ENCODE peak calls at places on chromosomes 7 and 10, in ten cellular contexts. Y, I, V, S, Q, E, A, W, C and J are unnamed samples.

GRCh38 chr10:127922675-127923366 is 15.9 kb downstream of the PTPRE start:
- DNase-seq in Y (peak; percentile 39), I (no peak), V (peak; percentile 80), S (peak; percentile 4), Q (no peak), E (peak; percentile 90), A (no peak), W (no peak), C (peak; percentile 91), J (peak; percentile 87)

GRCh38 chr7:30864146-30864545 is 47.5 kb upstream of the AQP1 start:
- DNase-seq in Y (no peak), I (no peak), V (no peak), S (no peak), Q (no peak), E (no peak), A (no peak), W (no peak), C (no peak), J (no peak)

GRCh38 chr7:115864082-115864481 is 166.5 kb downstream of the TFEC start:
- DNase-seq in Y (no peak), I (no peak), V (no peak), S (no peak), Q (no peak), E (no peak), A (no peak), W (no peak), C (no peak), J (no peak)

GRCh38 chr10:100873825-100874326 is 38.9 kb upstream of the SLF2 start:
- DNase-seq in Y (no peak), I (no peak), V (no peak), S (no peak), Q (no peak), E (no peak), A (no peak), W (no peak), C (no peak), J (no peak)

GRCh38 chr10:30732671-30733070 is 103.1 kb upstream of the LYZL2 start:
- DNase-seq in Y (no peak), I (no peak), V (no peak), S (no peak), Q (no peak), E (no peak), A (no peak), W (no peak), C (no peak), J (no peak)

GRCh38 chr7:1355568-1356340 is 103.5 kb downstream of the MICALL2 start:
- DNase-seq in Y (peak; percentile 8), I (no peak), V (no peak), S (no peak), Q (peak; percentile 47), E (peak; percentile 36), A (no peak), W (no peak), C (peak; percentile 31), J (peak; percentile 61)

GRCh38 chr7:119900996-119901395 is 372.0 kb upstream of the KCND2 start:
- DNase-seq in Y (no peak), I (no peak), V (no peak), S (no peak), Q (no peak), E (no peak), A (no peak), W (no peak), C (no peak), J (peak; percentile 28)

GRCh38 chr10:76127984-76128589 is 696.7 kb downstream of the LRMDA start:
- DNase-seq in Y (no peak), I (no peak), V (no peak), S (no peak), Q (no peak), E (no peak), A (no peak), W (no peak), C (peak; percentile 74), J (no peak)

GRCh38 chr7:67018940-67019339 is 22.3 kb downstream of the TYW1 start:
- DNase-seq in Y (no peak), I (no peak), V (no peak), S (no peak), Q (no peak), E (no peak), A (no peak), W (no peak), C (no peak), J (no peak)

GRCh38 chr7:93025389-93025788 is 92.4 kb downstream of the SAMD9 start:
- DNase-seq in Y (no peak), I (no peak), V (no peak), S (no peak), Q (no peak), E (no peak), A (no peak), W (no peak), C (no peak), J (no peak)

GRCh38 chr7:2796358-2797352 is 47.5 kb downstream of the GNA12 start:
- DNase-seq in Y (peak; percentile 41), I (no peak), V (peak; percentile 83), S (no peak), Q (no peak), E (no peak), A (no peak), W (no peak), C (no peak), J (no peak)

GRCh38 chr7:108308276-108308675 is 148.0 kb downstream of the NRCAM start:
- DNase-seq in Y (no peak), I (no peak), V (no peak), S (no peak), Q (no peak), E (no peak), A (no peak), W (no peak), C (no peak), J (no peak)

GRCh38 chr7:108308913-108309312 is 147.3 kb downstream of the NRCAM start:
- DNase-seq in Y (no peak), I (no peak), V (no peak), S (no peak), Q (no peak), E (no peak), A (no peak), W (no peak), C (no peak), J (no peak)

GRCh38 chr7:108313086-108313485 is 143.2 kb downstream of the NRCAM start:
- DNase-seq in Y (no peak), I (no peak), V (no peak), S (no peak), Q (no peak), E (no peak), A (no peak), W (no peak), C (no peak), J (no peak)

GRCh38 chr7:108311446-108312168 is 144.6 kb downstream of the NRCAM start:
- DNase-seq in Y (no peak), I (no peak), V (no peak), S (no peak), Q (no peak), E (no peak), A (no peak), W (peak; percentile 36), C (no peak), J (no peak)

GRCh38 chr7:108310351-108310750 is 145.9 kb downstream of the NRCAM start:
- DNase-seq in Y (no peak), I (no peak), V (no peak), S (no peak), Q (no peak), E (no peak), A (no peak), W (no peak), C (no peak), J (no peak)
- H3K27ac ChIP-seq in Y (no peak overlapping the region), I (peak overlapping the region; percentile 22), V (no peak overlapping the region), S (no peak overlapping the region), Q (no peak overlapping the region), E (no peak overlapping the region), A (no peak overlapping the region), W (peak overlapping the region; percentile 93), C (no peak overlapping the region), J (no peak overlapping the region)

GRCh38 chr7:130351664-130352015 is 7.0 kb downstream of the CPA5 start:
- DNase-seq in Y (no peak), I (no peak), V (no peak), S (no peak), Q (no peak), E (no peak), A (no peak), W (no peak), C (no peak), J (peak; percentile 39)

GRCh38 chr7:130349911-130350782 is 5.5 kb downstream of the CPA5 start:
- DNase-seq in Y (no peak), I (no peak), V (no peak), S (no peak), Q (no peak), E (no peak), A (no peak), W (no peak), C (no peak), J (no peak)

GRCh38 chr7:130353196-130353595 is 8.6 kb downstream of the CPA5 start:
- DNase-seq in Y (no peak), I (no peak), V (no peak), S (no peak), Q (no peak), E (no peak), A (no peak), W (no peak), C (no peak), J (no peak)

GRCh38 chr7:130350945-130351663 is 6.5 kb downstream of the CPA5 start:
- DNase-seq in Y (no peak), I (no peak), V (no peak), S (no peak), Q (no peak), E (no peak), A (no peak), W (no peak), C (no peak), J (no peak)

GRCh38 chr7:130352335-130353074 is 7.9 kb downstream of the CPA5 start:
- DNase-seq in Y (no peak), I (no peak), V (no peak), S (no peak), Q (no peak), E (no peak), A (no peak), W (no peak), C (no peak), J (no peak)
- H3K4me3 ChIP-seq in Y (no peak overlapping the region), I (no peak overlapping the region), V (no peak overlapping the region), S (no peak overlapping the region), Q (no peak overlapping the region), E (no peak overlapping the region), A (no peak overlapping the region), W (peak overlapping the region; percentile 53), C (no peak overlapping the region), J (no peak overlapping the region)

GRCh38 chr7:121609208-121609607 is 213.1 kb upstream of the FAM3C start:
- DNase-seq in Y (no peak), I (no peak), V (no peak), S (no peak), Q (no peak), E (no peak), A (no peak), W (no peak), C (no peak), J (no peak)
- H3K27ac ChIP-seq in Y (no peak overlapping the region), I (no peak overlapping the region), V (no peak overlapping the region), S (no peak overlapping the region), Q (no peak overlapping the region), E (no peak overlapping the region), A (no peak overlapping the region), W (no peak overlapping the region), C (no peak overlapping the region), J (no peak overlapping the region)

DNA sequence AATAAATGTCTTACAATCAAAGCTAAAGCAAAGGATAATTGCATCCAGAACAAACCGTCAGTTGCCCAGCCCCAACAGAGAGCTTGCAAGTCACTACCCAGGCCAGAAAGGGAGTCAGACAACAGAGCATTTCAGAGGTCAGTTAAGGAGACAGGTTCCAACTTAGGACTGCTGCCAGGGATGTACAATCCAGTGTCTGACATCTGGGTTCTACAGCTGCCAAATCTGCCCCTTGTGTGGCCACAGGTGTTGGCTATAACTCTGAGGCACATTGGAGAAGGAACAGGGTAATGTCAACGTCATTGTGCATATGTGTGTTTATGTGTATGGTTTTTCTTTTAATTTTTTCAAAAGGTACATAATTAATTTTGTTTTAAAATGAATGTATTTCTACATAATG is 85.2 kb upstream of the GLCCI1 start:
- DNase-seq in Y (no peak), I (no peak), V (no peak), S (no peak), Q (no peak), E (no peak), A (no peak), W (no peak), C (no peak), J (no peak)
- H3K4me3 ChIP-seq in Y (no peak overlapping the region), I (no peak overlapping the region), V (no peak overlapping the region), S (no peak overlapping the region), Q (no peak overlapping the region), E (no peak overlapping the region), A (no peak overlapping the region), W (no peak overlapping the region), C (no peak overlapping the region), J (no peak overlapping the region)